ENCODE peak calls at places on chromosomes 6 and 20, in seven cellular contexts. M is HCT116, X is HepG2, Z is WTC11, Q is GM12878, L is K562, F is H1. O is an unnamed sample.

GRCh38 chr20:46139908-46140482 is 21.9 kb downstream of the CD40 start:
- DNase-seq in Z (peak; percentile 42), Q (no peak), M (no peak), L (no peak), X (no peak), F (no peak), O (no peak)

GRCh38 chr6:119442776-119443184 is 93.2 kb upstream of the MAN1A1 start:
- DNase-seq in L (no peak), Z (no peak), Q (no peak), M (no peak), X (peak; percentile 4), F (no peak), O (no peak)

GRCh38 chr6:53926505-53926904 is 131.7 kb downstream of the LRRC1 start:
- DNase-seq in F (no peak), Z (no peak), L (no peak), Q (no peak), X (no peak), M (peak; percentile 21), O (no peak)

GRCh38 chr6:18183736-18184135 is 28.5 kb downstream of the KDM1B start:
- DNase-seq in F (no peak), X (no peak), M (no peak), Z (no peak), L (no peak), Q (no peak), O (no peak)

GRCh38 chr6:47787620-47788497 is 6.0 kb downstream of the OPN5 start:
- DNase-seq in F (no peak), X (peak; percentile 59), Z (peak; percentile 71), L (peak; percentile 71), M (peak; percentile 58), Q (no peak), O (peak; percentile 72)

GRCh38 chr20:34426026-34426425 is 63.0 kb downstream of the ITCH start:
- DNase-seq in Z (no peak), X (no peak), M (no peak), Q (no peak), F (no peak), L (no peak), O (no peak)

GRCh38 chr20:35300469-35301262 is 8.4 kb upstream of the FAM83C start:
- DNase-seq in Q (no peak), M (no peak), F (no peak), X (no peak), Z (no peak), L (no peak), O (no peak)

GRCh38 chr20:35845561-35845960 is 73.7 kb downstream of the PHF20 start:
- DNase-seq in F (no peak), M (no peak), Q (no peak), X (no peak), L (no peak), Z (no peak), O (no peak)

GRCh38 chr6:57221936-57222683 is at the start of gene RAB23:
- DNase-seq in Z (peak; percentile 89), F (peak; percentile 54), X (peak; percentile 75), L (peak; percentile 91), M (peak; percentile 60), Q (peak; percentile 58), O (peak; percentile 91)

GRCh38 chr6:57220083-57220703 is 1.9 kb downstream of the RAB23 start:
- DNase-seq in L (peak; percentile 31), M (no peak), Q (no peak), X (no peak), F (no peak), Z (no peak), O (no peak)

GRCh38 chr6:57222684-57223077 is 574 bp upstream of the RAB23 start:
- DNase-seq in M (no peak), L (no peak), X (no peak), Q (no peak), F (no peak), Z (no peak), O (no peak)

GRCh38 chr6:57224769-57225515 is 2.8 kb upstream of the RAB23 start:
- DNase-seq in Q (no peak), F (no peak), M (no peak), Z (no peak), L (peak; percentile 53), X (no peak), O (no peak)

GRCh38 chr6:57221191-57221935 is 744 bp downstream of the RAB23 start:
- DNase-seq in F (peak; percentile 69), L (peak; percentile 85), Q (no peak), X (peak; percentile 62), Z (peak; percentile 88), M (peak; percentile 54), O (peak; percentile 71)
- TF ChIP-seq SP1 in F (no peak), L (peak; percentile 55), Q (no peak), X (no peak), Z (peak; percentile 85), M (no peak), O (no peak)

DNA sequence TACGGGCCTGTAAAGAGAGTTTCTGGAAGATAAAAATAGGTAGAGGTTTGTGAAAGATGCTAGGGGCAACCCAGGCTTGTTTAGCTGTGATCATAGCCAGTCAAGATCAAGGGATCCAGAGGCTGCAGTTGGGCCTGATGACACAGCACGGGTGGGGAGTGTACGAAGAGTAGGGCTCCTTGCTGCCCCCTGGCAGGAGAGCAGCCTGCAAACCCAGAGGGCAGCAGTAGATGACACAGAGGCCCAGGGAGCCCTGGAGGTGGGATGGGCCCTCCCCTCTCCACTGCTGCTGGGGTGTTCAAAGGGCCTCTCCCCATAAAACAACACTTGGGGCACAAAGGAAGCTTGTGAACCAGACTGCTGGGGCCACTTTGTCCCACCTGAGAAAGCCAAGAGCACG is 47.2 kb downstream of the VEGFA start:
- DNase-seq in Z (peak; percentile 65), Q (no peak), X (peak; percentile 72), L (peak; percentile 71), M (peak; percentile 37), F (peak; percentile 27), O (peak; percentile 45)
- TF ChIP-seq SP1 in Z (no peak), Q (no peak), X (no peak), L (no peak), M (no peak), F (no peak), O (no peak)

GRCh38 chr6:156533860-156534580 is 243.2 kb upstream of the ARID1B start:
- DNase-seq in X (no peak), Z (no peak), M (no peak), L (no peak), F (no peak), Q (no peak), O (no peak)

GRCh38 chr6:156538875-156539660 is 238.1 kb upstream of the ARID1B start:
- DNase-seq in Q (no peak), F (no peak), L (no peak), X (no peak), M (no peak), Z (no peak), O (no peak)

GRCh38 chr6:156534594-156534993 is 242.6 kb upstream of the ARID1B start:
- DNase-seq in L (no peak), Z (no peak), X (no peak), M (no peak), F (no peak), Q (no peak), O (no peak)
- TF ChIP-seq SP1 in L (no peak), Z (no peak), X (no peak), M (no peak), F (no peak), Q (no peak), O (no peak)

DNA sequence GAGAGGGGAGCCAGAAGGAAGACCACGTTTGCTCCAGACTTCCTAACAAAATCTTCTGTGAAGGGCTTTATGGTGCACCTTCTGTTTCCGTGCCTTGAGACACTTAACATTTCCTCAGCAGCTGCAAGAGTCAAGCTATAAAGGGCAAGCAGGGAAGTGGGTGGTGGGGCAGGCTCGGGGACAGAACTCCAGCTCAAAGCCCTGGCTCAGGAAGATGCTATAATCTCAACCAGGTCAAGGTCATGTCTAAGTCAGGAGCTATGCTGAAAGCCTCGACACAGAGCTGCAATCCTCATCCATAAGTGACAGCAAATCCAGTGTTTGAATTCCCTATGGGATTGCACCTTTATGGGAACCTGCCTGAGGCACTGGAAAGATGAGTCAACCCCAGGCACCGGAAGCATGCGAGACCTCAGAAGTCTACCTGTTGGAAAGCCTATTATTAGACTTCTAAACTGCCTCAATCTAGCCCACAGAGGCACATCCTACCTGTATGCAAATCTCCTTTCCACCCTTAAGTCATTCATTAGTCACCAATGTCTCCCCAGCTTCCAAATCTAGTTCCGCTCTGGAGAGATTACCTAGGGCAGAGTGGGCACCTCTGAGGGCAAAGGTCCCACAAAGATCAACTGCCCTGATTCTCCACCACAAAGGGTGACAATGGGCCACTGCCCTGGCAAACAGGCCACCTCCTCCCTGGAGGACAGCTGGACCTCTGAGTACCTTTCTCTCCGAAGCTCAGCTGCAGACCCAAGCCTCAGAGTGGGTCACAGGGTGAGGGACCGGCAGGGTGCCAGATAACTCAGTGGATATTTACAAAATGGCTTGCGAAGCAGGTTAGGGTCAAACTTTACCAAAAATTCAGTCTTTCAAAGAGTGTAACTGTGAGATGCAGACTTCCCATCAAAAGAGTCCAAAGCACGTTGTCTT is 287.0 kb downstream of the CDC5L start:
- DNase-seq in X (no peak), M (peak; percentile 26), F (no peak), Z (no peak), Q (no peak), L (no peak), O (no peak)
- TF ChIP-seq SP1 in X (no peak), M (peak; percentile 18), F (no peak), Z (no peak), Q (no peak), L (no peak), O (no peak)

DNA sequence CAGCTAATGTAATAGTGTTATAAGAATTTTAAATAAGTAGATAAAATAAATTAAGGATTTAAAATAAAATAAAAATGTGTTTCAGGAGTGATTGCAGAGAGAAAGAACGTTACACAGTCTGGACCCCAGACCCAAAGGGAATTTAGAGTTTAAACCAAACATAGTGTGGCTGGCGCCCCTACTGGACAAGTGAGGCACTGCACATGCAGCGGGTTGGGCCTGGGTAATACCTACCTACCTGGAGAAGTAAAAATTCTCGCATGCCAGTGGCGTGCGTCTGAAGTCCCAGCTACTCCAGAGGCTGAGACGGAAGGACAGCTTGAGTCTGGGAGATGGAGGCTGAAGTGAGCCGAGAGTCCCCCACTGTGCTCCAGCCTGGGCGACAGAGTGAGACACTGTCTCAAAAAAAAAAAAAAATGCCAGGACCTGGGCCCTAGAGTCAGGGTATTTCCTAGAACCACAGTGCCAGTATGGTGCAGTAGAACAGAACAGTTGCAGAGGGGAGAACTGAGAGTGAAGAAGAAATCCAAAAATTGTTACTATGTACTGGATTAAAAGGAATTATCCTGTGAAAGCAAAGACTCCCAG is 71.4 kb upstream of the TCF21 start:
- DNase-seq in X (peak; percentile 34), F (peak; percentile 61), Q (no peak), Z (peak; percentile 88), M (peak; percentile 8), L (peak; percentile 61), O (peak; percentile 67)
- TF ChIP-seq SP1 in X (no peak), F (no peak), Q (no peak), Z (no peak), M (no peak), L (no peak), O (no peak)

GRCh38 chr6:121413831-121414368 is 21.5 kb upstream of the GJA1 start:
- DNase-seq in L (no peak), Z (no peak), M (no peak), X (no peak), F (no peak), Q (no peak), O (no peak)
- TF ChIP-seq SP1 in L (no peak), Z (no peak), M (no peak), X (no peak), F (no peak), Q (no peak), O (no peak)

DNA sequence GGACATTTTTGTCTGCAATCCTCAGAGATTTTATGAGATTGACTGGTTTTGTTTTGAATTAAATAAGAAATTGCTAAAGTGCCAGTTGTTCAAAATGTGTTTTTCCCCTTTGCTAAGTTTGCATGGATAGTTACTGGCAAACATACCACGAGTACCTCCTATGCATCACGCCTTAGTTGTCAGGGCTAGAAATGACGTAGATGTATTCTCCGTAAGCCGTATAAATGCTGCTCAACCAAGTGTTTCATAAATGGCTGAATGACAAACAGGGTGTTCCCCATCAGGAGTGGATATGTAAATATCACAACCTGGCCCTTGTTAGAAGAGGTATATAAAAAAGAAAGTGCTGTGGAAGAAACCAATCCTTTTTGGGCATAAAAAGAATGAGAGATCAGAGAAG is 341.1 kb upstream of the ZFP64 start:
- DNase-seq in X (no peak), Z (no peak), L (no peak), Q (no peak), M (no peak), F (no peak), O (no peak)
- TF ChIP-seq SP1 in X (no peak), Z (no peak), L (no peak), Q (no peak), M (no peak), F (no peak), O (no peak)

O was measured in HEK293T.